ENCODE peak calls at places on chromosome 2, in seven cellular contexts. One of them, this sample, is unnamed.

GRCh38 chr2:195307751-195308150 is 349.3 kb upstream of the SLC39A10 start:
- DNase-seq in activated CD8-positive, alpha-beta memory T cell treated with anti-CD3 and anti-CD28 coated beads for 4 hours: no peak
- DNase-seq in hepatocyte: peak
- DNase-seq in fibroblast of pulmonary artery: no peak
- DNase-seq in WTC11: peak
- DNase-seq in NCI-H345: no peak
- DNase-seq in HT1080: no peak
- DNase-seq in this sample: no peak

GRCh38 chr2:207772081-207772843 is 2.6 kb upstream of the FZD5 start:
- DNase-seq in activated CD8-positive, alpha-beta memory T cell treated with anti-CD3 and anti-CD28 coated beads for 4 hours: no peak
- DNase-seq in hepatocyte: peak
- DNase-seq in fibroblast of pulmonary artery: peak
- DNase-seq in WTC11: peak
- DNase-seq in NCI-H345: no peak
- DNase-seq in HT1080: no peak
- DNase-seq in this sample: no peak

GRCh38 chr2:8582850-8583399 is 98.9 kb upstream of the ID2 start:
- DNase-seq in activated CD8-positive, alpha-beta memory T cell treated with anti-CD3 and anti-CD28 coated beads for 4 hours: no peak
- DNase-seq in hepatocyte: no peak
- DNase-seq in fibroblast of pulmonary artery: no peak
- DNase-seq in WTC11: no peak
- DNase-seq in NCI-H345: no peak
- DNase-seq in HT1080: no peak
- DNase-seq in this sample: no peak

GRCh38 chr2:238684362-238685326 is 163.2 kb upstream of the TWIST2 start:
- DNase-seq in activated CD8-positive, alpha-beta memory T cell treated with anti-CD3 and anti-CD28 coated beads for 4 hours: no peak
- DNase-seq in hepatocyte: peak
- DNase-seq in fibroblast of pulmonary artery: peak
- DNase-seq in WTC11: no peak
- DNase-seq in NCI-H345: no peak
- DNase-seq in HT1080: peak
- DNase-seq in this sample: no peak

GRCh38 chr2:197088694-197089093 is 162.2 kb upstream of the PGAP1 start:
- DNase-seq in activated CD8-positive, alpha-beta memory T cell treated with anti-CD3 and anti-CD28 coated beads for 4 hours: no peak
- DNase-seq in hepatocyte: peak
- DNase-seq in fibroblast of pulmonary artery: peak
- DNase-seq in WTC11: no peak
- DNase-seq in NCI-H345: no peak
- DNase-seq in HT1080: no peak
- DNase-seq in this sample: no peak

GRCh38 chr2:189876271-189876670 is 92.0 kb downstream of the PMS1 start:
- DNase-seq in activated CD8-positive, alpha-beta memory T cell treated with anti-CD3 and anti-CD28 coated beads for 4 hours: no peak
- DNase-seq in hepatocyte: no peak
- DNase-seq in fibroblast of pulmonary artery: no peak
- DNase-seq in WTC11: no peak
- DNase-seq in NCI-H345: no peak
- DNase-seq in HT1080: no peak
- DNase-seq in this sample: no peak

GRCh38 chr2:27087823-27088410 is 1.3 kb downstream of the KHK start:
- DNase-seq in activated CD8-positive, alpha-beta memory T cell treated with anti-CD3 and anti-CD28 coated beads for 4 hours: no peak
- DNase-seq in hepatocyte: no peak
- DNase-seq in fibroblast of pulmonary artery: no peak
- DNase-seq in WTC11: no peak
- DNase-seq in NCI-H345: no peak
- DNase-seq in HT1080: no peak
- DNase-seq in this sample: no peak

GRCh38 chr2:84302513-84303412 is 156.3 kb downstream of the SUCLG1 start:
- DNase-seq in activated CD8-positive, alpha-beta memory T cell treated with anti-CD3 and anti-CD28 coated beads for 4 hours: no peak
- DNase-seq in hepatocyte: peak
- DNase-seq in fibroblast of pulmonary artery: peak
- DNase-seq in WTC11: peak
- DNase-seq in NCI-H345: peak
- DNase-seq in HT1080: peak
- DNase-seq in this sample: peak

GRCh38 chr2:145591109-145591809 is 1071.3 kb upstream of the ZEB2 start:
- DNase-seq in activated CD8-positive, alpha-beta memory T cell treated with anti-CD3 and anti-CD28 coated beads for 4 hours: no peak
- DNase-seq in hepatocyte: no peak
- DNase-seq in fibroblast of pulmonary artery: no peak
- DNase-seq in WTC11: no peak
- DNase-seq in NCI-H345: no peak
- DNase-seq in HT1080: no peak
- DNase-seq in this sample: no peak

GRCh38 chr2:29165362-29166236 is 50.4 kb downstream of the CLIP4 start:
- DNase-seq in activated CD8-positive, alpha-beta memory T cell treated with anti-CD3 and anti-CD28 coated beads for 4 hours: no peak
- DNase-seq in hepatocyte: peak
- DNase-seq in fibroblast of pulmonary artery: peak
- DNase-seq in WTC11: no peak
- DNase-seq in NCI-H345: peak
- DNase-seq in HT1080: peak
- DNase-seq in this sample: no peak

GRCh38 chr2:120344991-120345975 is 653 bp upstream of the INHBB start:
- DNase-seq in activated CD8-positive, alpha-beta memory T cell treated with anti-CD3 and anti-CD28 coated beads for 4 hours: no peak
- DNase-seq in hepatocyte: peak
- DNase-seq in fibroblast of pulmonary artery: no peak
- DNase-seq in WTC11: no peak
- DNase-seq in NCI-H345: peak
- DNase-seq in HT1080: no peak
- DNase-seq in this sample: no peak

GRCh38 chr2:16026816-16027501 is 86.6 kb downstream of the MYCN start:
- DNase-seq in activated CD8-positive, alpha-beta memory T cell treated with anti-CD3 and anti-CD28 coated beads for 4 hours: no peak
- DNase-seq in hepatocyte: no peak
- DNase-seq in fibroblast of pulmonary artery: no peak
- DNase-seq in WTC11: no peak
- DNase-seq in NCI-H345: no peak
- DNase-seq in HT1080: no peak
- DNase-seq in this sample: no peak

GRCh38 chr2:163155925-163156324 is 317.4 kb upstream of the KCNH7 start:
- DNase-seq in activated CD8-positive, alpha-beta memory T cell treated with anti-CD3 and anti-CD28 coated beads for 4 hours: no peak
- DNase-seq in hepatocyte: no peak
- DNase-seq in fibroblast of pulmonary artery: no peak
- DNase-seq in WTC11: no peak
- DNase-seq in NCI-H345: no peak
- DNase-seq in HT1080: no peak
- DNase-seq in this sample: no peak

GRCh38 chr2:25098558-25099486 is 56.9 kb downstream of the EFR3B start:
- DNase-seq in activated CD8-positive, alpha-beta memory T cell treated with anti-CD3 and anti-CD28 coated beads for 4 hours: no peak
- DNase-seq in hepatocyte: peak
- DNase-seq in fibroblast of pulmonary artery: peak
- DNase-seq in WTC11: no peak
- DNase-seq in NCI-H345: no peak
- DNase-seq in HT1080: peak
- DNase-seq in this sample: no peak

This sample was measured in NCI-H2081.